ENCODE peak calls at places on chromosomes 13 and 19, in seven cellular contexts. One of them, this sample, is unnamed.
A peak's percentile ranks its signal among the peaks of the same experiment; 100 is the strongest.

GRCh38 chr19:33507021-33507956 is 14.3 kb downstream of the PEPD start:
- DNase-seq in stomach: no peak
- DNase-seq in tibial artery: no peak
- DNase-seq in lung: no peak
- DNase-seq in heart left ventricle: no peak
- DNase-seq in left lung: no peak
- DNase-seq in GM23338: peak; percentile 18
- DNase-seq in this sample: no peak

GRCh38 chr19:43759515-43759914 is 4.8 kb upstream of the SMG9 start:
- DNase-seq in stomach: no peak
- DNase-seq in tibial artery: no peak
- DNase-seq in lung: no peak
- DNase-seq in heart left ventricle: no peak
- DNase-seq in left lung: no peak
- DNase-seq in GM23338: peak; percentile 59
- DNase-seq in this sample: no peak

GRCh38 chr19:13978306-13978705 is 26.0 kb downstream of the DCAF15 start:
- DNase-seq in stomach: peak; percentile 70
- DNase-seq in tibial artery: peak; percentile 93
- DNase-seq in lung: peak; percentile 81
- DNase-seq in heart left ventricle: peak; percentile 87
- DNase-seq in left lung: peak; percentile 91
- DNase-seq in GM23338: peak; percentile 99
- DNase-seq in this sample: no peak

GRCh38 chr13:78607409-78608253 is 4.3 kb upstream of the POU4F1 start:
- DNase-seq in stomach: no peak
- DNase-seq in tibial artery: no peak
- DNase-seq in lung: no peak
- DNase-seq in heart left ventricle: no peak
- DNase-seq in left lung: peak; percentile 75
- DNase-seq in GM23338: peak; percentile 72
- DNase-seq in this sample: no peak

GRCh38 chr19:3712663-3713531 is 4.7 kb downstream of the TJP3 start:
- DNase-seq in stomach: peak; percentile 80
- DNase-seq in tibial artery: no peak
- DNase-seq in lung: peak; percentile 59
- DNase-seq in heart left ventricle: no peak
- DNase-seq in left lung: no peak
- DNase-seq in GM23338: no peak
- DNase-seq in this sample: no peak

GRCh38 chr13:44410328-44410859 is 36.8 kb downstream of the SERP2 start:
- DNase-seq in stomach: peak; percentile 58
- DNase-seq in tibial artery: no peak
- DNase-seq in lung: no peak
- DNase-seq in heart left ventricle: no peak
- DNase-seq in left lung: no peak
- DNase-seq in GM23338: no peak
- DNase-seq in this sample: no peak

GRCh38 chr13:81929988-81930387 is 1589.1 kb upstream of the SPRY2 start:
- DNase-seq in stomach: no peak
- DNase-seq in tibial artery: no peak
- DNase-seq in lung: no peak
- DNase-seq in heart left ventricle: no peak
- DNase-seq in left lung: no peak
- DNase-seq in GM23338: peak; percentile 87
- DNase-seq in this sample: no peak

GRCh38 chr19:27671876-27672275 is 1541.1 kb downstream of the UQCRFS1 start:
- DNase-seq in stomach: no peak
- DNase-seq in tibial artery: peak; percentile 7
- DNase-seq in lung: peak; percentile 13
- DNase-seq in heart left ventricle: no peak
- DNase-seq in left lung: no peak
- DNase-seq in GM23338: no peak
- DNase-seq in this sample: no peak

GRCh38 chr19:6362351-6362801 is 1.0 kb downstream of the CLPP start:
- DNase-seq in stomach: no peak
- DNase-seq in tibial artery: no peak
- DNase-seq in lung: no peak
- DNase-seq in heart left ventricle: no peak
- DNase-seq in left lung: no peak
- DNase-seq in GM23338: no peak
- DNase-seq in this sample: no peak

GRCh38 chr13:113990321-113990837 is 16.5 kb upstream of the C13orf46 start:
- DNase-seq in stomach: peak; percentile 4
- DNase-seq in tibial artery: peak; percentile 52
- DNase-seq in lung: no peak
- DNase-seq in heart left ventricle: no peak
- DNase-seq in left lung: peak; percentile 42
- DNase-seq in GM23338: no peak
- DNase-seq in this sample: no peak

GRCh38 chr13:113639661-113640262 is 18.2 kb downstream of the ATP4B start:
- DNase-seq in stomach: peak; percentile 13
- DNase-seq in tibial artery: peak; percentile 43
- DNase-seq in lung: no peak
- DNase-seq in heart left ventricle: peak; percentile 53
- DNase-seq in left lung: peak; percentile 74
- DNase-seq in GM23338: no peak
- DNase-seq in this sample: no peak

GRCh38 chr13:98217597-98217996 is 40.5 kb upstream of the RNF113B start:
- DNase-seq in stomach: peak; percentile 62
- DNase-seq in tibial artery: no peak
- DNase-seq in lung: peak; percentile 68
- DNase-seq in heart left ventricle: no peak
- DNase-seq in left lung: peak; percentile 77
- DNase-seq in GM23338: no peak
- DNase-seq in this sample: no peak

GRCh38 chr13:31835932-31836331 is 96.6 kb downstream of the RXFP2 start:
- DNase-seq in stomach: no peak
- DNase-seq in tibial artery: no peak
- DNase-seq in lung: no peak
- DNase-seq in heart left ventricle: no peak
- DNase-seq in left lung: no peak
- DNase-seq in GM23338: no peak
- DNase-seq in this sample: no peak

GRCh38 chr13:110047511-110047910 is 259.4 kb downstream of the COL4A1 start:
- DNase-seq in stomach: peak; percentile 75
- DNase-seq in tibial artery: peak; percentile 82
- DNase-seq in lung: peak; percentile 90
- DNase-seq in heart left ventricle: peak; percentile 86
- DNase-seq in left lung: no peak
- DNase-seq in GM23338: no peak
- DNase-seq in this sample: no peak

GRCh38 chr13:105572401-105572800 is 963.1 kb downstream of the EFNB2 start:
- DNase-seq in stomach: no peak
- DNase-seq in tibial artery: no peak
- DNase-seq in lung: no peak
- DNase-seq in heart left ventricle: no peak
- DNase-seq in left lung: no peak
- DNase-seq in GM23338: no peak
- DNase-seq in this sample: no peak

GRCh38 chr13:91647361-91647970 is 249.0 kb downstream of the GPC5 start:
- DNase-seq in stomach: no peak
- DNase-seq in tibial artery: no peak
- DNase-seq in lung: no peak
- DNase-seq in heart left ventricle: peak; percentile 10
- DNase-seq in left lung: no peak
- DNase-seq in GM23338: peak; percentile 83
- DNase-seq in this sample: no peak

GRCh38 chr19:53881482-53882390 is at the start of gene PRKCG:
- DNase-seq in stomach: peak; percentile 60
- DNase-seq in tibial artery: no peak
- DNase-seq in lung: peak; percentile 31
- DNase-seq in heart left ventricle: peak; percentile 28
- DNase-seq in left lung: peak; percentile 91
- DNase-seq in GM23338: peak; percentile 90
- DNase-seq in this sample: no peak

GRCh38 chr13:40130871-40131636 is 475.6 kb downstream of the COG6 start:
- DNase-seq in stomach: no peak
- DNase-seq in tibial artery: no peak
- DNase-seq in lung: no peak
- DNase-seq in heart left ventricle: no peak
- DNase-seq in left lung: no peak
- DNase-seq in GM23338: no peak
- DNase-seq in this sample: no peak

GRCh38 chr13:45861352-45861751 is 9.8 kb upstream of the SIAH3 start:
- DNase-seq in stomach: no peak
- DNase-seq in tibial artery: no peak
- DNase-seq in lung: no peak
- DNase-seq in heart left ventricle: no peak
- DNase-seq in left lung: no peak
- DNase-seq in GM23338: no peak
- DNase-seq in this sample: no peak

GRCh38 chr13:49836516-49836915 is 44.0 kb upstream of the KPNA3 start:
- DNase-seq in stomach: no peak
- DNase-seq in tibial artery: no peak
- DNase-seq in lung: no peak
- DNase-seq in heart left ventricle: no peak
- DNase-seq in left lung: no peak
- DNase-seq in GM23338: peak; percentile 38
- DNase-seq in this sample: no peak

GRCh38 chr19:39704181-39705044 is at the start of gene LGALS14:
- DNase-seq in stomach: no peak
- DNase-seq in tibial artery: no peak
- DNase-seq in lung: no peak
- DNase-seq in heart left ventricle: no peak
- DNase-seq in left lung: no peak
- DNase-seq in GM23338: no peak
- DNase-seq in this sample: no peak

GRCh38 chr19:6276447-6276846 is 3.3 kb downstream of the MLLT1 start:
- DNase-seq in stomach: no peak
- DNase-seq in tibial artery: peak; percentile 88
- DNase-seq in lung: peak; percentile 54
- DNase-seq in heart left ventricle: peak; percentile 45
- DNase-seq in left lung: no peak
- DNase-seq in GM23338: no peak
- DNase-seq in this sample: peak; percentile 75

GRCh38 chr19:519449-519865 is 12.1 kb upstream of the CDC34 start:
- DNase-seq in stomach: no peak
- DNase-seq in tibial artery: no peak
- DNase-seq in lung: no peak
- DNase-seq in heart left ventricle: no peak
- DNase-seq in left lung: peak; percentile 78
- DNase-seq in GM23338: no peak
- DNase-seq in this sample: no peak

GRCh38 chr19:522726-523125 is 8.8 kb upstream of the CDC34 start:
- DNase-seq in stomach: no peak
- DNase-seq in tibial artery: no peak
- DNase-seq in lung: no peak
- DNase-seq in heart left ventricle: no peak
- DNase-seq in left lung: no peak
- DNase-seq in GM23338: no peak
- DNase-seq in this sample: no peak

GRCh38 chr19:517721-518136 is 10.4 kb downstream of the TPGS1 start:
- DNase-seq in stomach: no peak
- DNase-seq in tibial artery: no peak
- DNase-seq in lung: no peak
- DNase-seq in heart left ventricle: no peak
- DNase-seq in left lung: no peak
- DNase-seq in GM23338: no peak
- DNase-seq in this sample: no peak

GRCh38 chr19:516884-517424 is 9.7 kb downstream of the TPGS1 start:
- DNase-seq in stomach: no peak
- DNase-seq in tibial artery: no peak
- DNase-seq in lung: no peak
- DNase-seq in heart left ventricle: no peak
- DNase-seq in left lung: no peak
- DNase-seq in GM23338: no peak
- DNase-seq in this sample: no peak

DNA sequence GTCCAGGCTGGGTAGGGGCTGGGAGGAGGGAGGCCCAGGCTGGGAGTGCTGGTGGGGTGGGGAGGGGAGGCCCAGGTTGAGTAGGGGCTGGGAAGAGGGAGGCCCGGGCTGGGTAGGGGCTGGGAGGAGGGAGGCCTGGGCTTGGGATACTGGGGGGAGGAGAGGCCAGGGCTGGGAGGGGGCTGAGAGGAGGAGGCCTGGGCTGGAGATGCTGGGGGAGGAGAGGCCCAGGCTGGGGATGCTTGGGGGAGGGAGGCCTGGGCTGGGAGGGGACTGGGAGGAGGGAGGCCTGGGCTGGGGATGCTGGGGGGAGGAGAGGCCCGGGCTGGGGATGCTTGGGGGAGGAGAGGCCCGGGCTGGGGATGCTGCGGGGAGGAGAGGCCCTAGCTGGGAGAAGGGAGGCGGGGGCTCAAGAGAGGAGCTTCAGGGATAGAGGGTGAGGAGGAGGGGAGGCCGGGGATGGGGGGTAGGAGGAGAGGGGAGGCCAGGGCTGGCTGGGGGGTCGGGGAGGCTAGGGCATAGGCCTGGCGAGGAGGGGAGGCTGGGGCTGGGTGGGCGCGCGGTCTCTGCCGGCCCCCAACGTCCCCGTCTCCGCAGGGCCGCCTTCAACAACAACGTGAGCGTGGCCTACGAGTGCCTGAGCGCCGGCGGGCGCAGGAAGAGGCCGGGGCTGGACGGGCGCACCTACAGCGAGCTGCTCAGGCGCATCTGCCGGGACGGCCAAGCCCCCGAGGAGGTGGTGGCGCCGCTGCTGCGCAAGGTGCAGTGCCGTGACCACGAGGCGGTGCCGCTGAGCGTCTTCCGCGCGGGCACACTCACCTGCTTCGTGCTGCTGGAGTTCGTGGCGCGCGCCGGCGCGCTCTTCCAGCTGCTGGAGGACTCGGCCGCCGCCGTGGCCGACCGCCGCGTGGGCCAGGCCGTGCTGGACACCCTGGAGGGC is 11.3 kb downstream of the TPGS1 start:
- DNase-seq in stomach: no peak
- DNase-seq in tibial artery: no peak
- DNase-seq in lung: no peak
- DNase-seq in heart left ventricle: no peak
- DNase-seq in left lung: no peak
- DNase-seq in GM23338: peak; percentile 87
- DNase-seq in this sample: no peak
- TF ChIP-seq CTCF in stomach: no peak
- TF ChIP-seq CTCF in tibial artery: no peak
- TF ChIP-seq CTCF in lung: no peak
- TF ChIP-seq CTCF in heart left ventricle: no peak
- TF ChIP-seq CTCF in left lung: no peak
- TF ChIP-seq CTCF in GM23338: no peak
- TF ChIP-seq CTCF in this sample: no peak

GRCh38 chr19:47377208-47377701 is 28.1 kb downstream of the DHX34 start:
- DNase-seq in stomach: no peak
- DNase-seq in tibial artery: no peak
- DNase-seq in lung: no peak
- DNase-seq in heart left ventricle: peak; percentile 71
- DNase-seq in left lung: no peak
- DNase-seq in GM23338: no peak
- DNase-seq in this sample: no peak
- H3K36me3 ChIP-seq in stomach: peaks cover 100% of the 10 kb centered on the region
- H3K36me3 ChIP-seq in tibial artery: peaks cover 100% of the 10 kb centered on the region
- H3K36me3 ChIP-seq in lung: peaks cover 86% of the 10 kb centered on the region
- H3K36me3 ChIP-seq in heart left ventricle: peaks cover 12% of the 10 kb centered on the region
- H3K36me3 ChIP-seq in left lung: peaks cover 100% of the 10 kb centered on the region
- H3K36me3 ChIP-seq in GM23338: peaks cover 9% of the 10 kb centered on the region
- H3K36me3 ChIP-seq in this sample: peaks cover 62% of the 10 kb centered on the region

GRCh38 chr19:18304496-18305312 is 18.2 kb downstream of the LSM4 start:
- DNase-seq in stomach: peak; percentile 80
- DNase-seq in tibial artery: peak; percentile 97
- DNase-seq in lung: peak; percentile 78
- DNase-seq in heart left ventricle: peak; percentile 89
- DNase-seq in left lung: peak; percentile 94
- DNase-seq in GM23338: peak; percentile 65
- DNase-seq in this sample: no peak
- H3K4me3 ChIP-seq in stomach: peak overlapping the region; percentile 36
- H3K4me3 ChIP-seq in tibial artery: peak overlapping the region; percentile 62
- H3K4me3 ChIP-seq in lung: peak overlapping the region; percentile 10
- H3K4me3 ChIP-seq in heart left ventricle: peak overlapping the region; percentile 45
- H3K4me3 ChIP-seq in left lung: peak overlapping the region; percentile 40
- H3K4me3 ChIP-seq in GM23338: peak overlapping the region; percentile 49
- H3K4me3 ChIP-seq in this sample: peak overlapping the region; percentile 27

GRCh38 chr19:10418281-10419199 is 1.8 kb upstream of the PDE4A start:
- DNase-seq in stomach: no peak
- DNase-seq in tibial artery: no peak
- DNase-seq in lung: no peak
- DNase-seq in heart left ventricle: no peak
- DNase-seq in left lung: no peak
- DNase-seq in GM23338: peak; percentile 57
- DNase-seq in this sample: no peak
- TF ChIP-seq CTCF in stomach: no peak
- TF ChIP-seq CTCF in tibial artery: no peak
- TF ChIP-seq CTCF in lung: no peak
- TF ChIP-seq CTCF in heart left ventricle: no peak
- TF ChIP-seq CTCF in left lung: no peak
- TF ChIP-seq CTCF in GM23338: no peak
- TF ChIP-seq CTCF in this sample: peak; percentile 27